ENCODE peak calls at places on chromosomes 3 and 15, in five cellular contexts. One of them, this sample, is unnamed. For H3K4me1, the result is how much of the 10 kb centered on the place peaks cover.

GRCh38 chr15:61226313-61227250 is 2.5 kb downstream of the RORA start:
- DNase-seq in MM.1S: no peak
- DNase-seq in CD8-positive, alpha-beta memory T cell: no peak
- DNase-seq in esophagus squamous epithelium: no peak
- DNase-seq in mesendoderm: no peak
- DNase-seq in this sample: no peak

GRCh38 chr3:176988795-176989194 is 208.5 kb downstream of the TBL1XR1 start:
- DNase-seq in MM.1S: no peak
- DNase-seq in CD8-positive, alpha-beta memory T cell: no peak
- DNase-seq in esophagus squamous epithelium: no peak
- DNase-seq in mesendoderm: peak
- DNase-seq in this sample: no peak

GRCh38 chr3:33718595-33718907 is 497 bp upstream of the CLASP2 start:
- DNase-seq in MM.1S: no peak
- DNase-seq in CD8-positive, alpha-beta memory T cell: no peak
- DNase-seq in esophagus squamous epithelium: no peak
- DNase-seq in mesendoderm: no peak
- DNase-seq in this sample: no peak

GRCh38 chr15:48748535-48748934 is 62.3 kb downstream of the CEP152 start:
- DNase-seq in MM.1S: no peak
- DNase-seq in CD8-positive, alpha-beta memory T cell: no peak
- DNase-seq in esophagus squamous epithelium: no peak
- DNase-seq in mesendoderm: no peak
- DNase-seq in this sample: no peak

GRCh38 chr3:153221748-153222162 is 59.7 kb downstream of the RAP2B start:
- DNase-seq in MM.1S: peak
- DNase-seq in CD8-positive, alpha-beta memory T cell: peak
- DNase-seq in esophagus squamous epithelium: peak
- DNase-seq in mesendoderm: peak
- DNase-seq in this sample: peak

GRCh38 chr3:108243243-108243642 is 21.0 kb upstream of the IFT57 start:
- DNase-seq in MM.1S: no peak
- DNase-seq in CD8-positive, alpha-beta memory T cell: no peak
- DNase-seq in esophagus squamous epithelium: no peak
- DNase-seq in mesendoderm: no peak
- DNase-seq in this sample: no peak

GRCh38 chr15:52010633-52011595 is 8.1 kb upstream of the MAPK6 start:
- DNase-seq in MM.1S: no peak
- DNase-seq in CD8-positive, alpha-beta memory T cell: no peak
- DNase-seq in esophagus squamous epithelium: no peak
- DNase-seq in mesendoderm: no peak
- DNase-seq in this sample: no peak

GRCh38 chr3:185094691-185095090 is 58.2 kb downstream of the C3orf70 start:
- DNase-seq in MM.1S: no peak
- DNase-seq in CD8-positive, alpha-beta memory T cell: no peak
- DNase-seq in esophagus squamous epithelium: no peak
- DNase-seq in mesendoderm: no peak
- DNase-seq in this sample: no peak

GRCh38 chr3:188546835-188547670 is 393.1 kb downstream of the LPP start:
- DNase-seq in MM.1S: no peak
- DNase-seq in CD8-positive, alpha-beta memory T cell: no peak
- DNase-seq in esophagus squamous epithelium: no peak
- DNase-seq in mesendoderm: peak
- DNase-seq in this sample: no peak

GRCh38 chr15:20348900-20349773 is 192.5 kb downstream of the GOLGA6L6 start:
- DNase-seq in MM.1S: peak
- DNase-seq in CD8-positive, alpha-beta memory T cell: peak
- DNase-seq in esophagus squamous epithelium: no peak
- DNase-seq in mesendoderm: no peak
- DNase-seq in this sample: peak

GRCh38 chr3:13348671-13349396 is 71.3 kb downstream of the NUP210 start:
- DNase-seq in MM.1S: no peak
- DNase-seq in CD8-positive, alpha-beta memory T cell: no peak
- DNase-seq in esophagus squamous epithelium: no peak
- DNase-seq in mesendoderm: peak
- DNase-seq in this sample: peak

DNA sequence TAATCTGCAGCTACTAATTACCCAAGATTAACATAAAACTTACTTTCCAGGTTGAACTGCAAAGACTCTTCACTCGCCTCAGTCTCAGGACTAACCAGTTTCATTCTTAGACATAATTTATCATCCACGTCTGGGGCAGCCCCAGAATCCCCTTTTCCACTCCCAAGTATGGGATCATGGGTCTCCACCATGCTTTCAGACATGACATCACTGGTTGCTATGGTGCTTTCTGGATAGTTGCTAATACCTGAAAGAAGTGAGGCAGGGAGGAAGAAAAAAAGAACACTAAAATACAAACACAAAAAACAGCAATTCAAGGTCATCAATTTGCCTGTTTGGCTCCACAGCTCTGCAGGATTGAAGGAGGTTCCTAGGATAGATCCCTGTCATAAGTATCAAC is 46.6 kb downstream of the TP53BP1 start:
- DNase-seq in MM.1S: no peak
- DNase-seq in CD8-positive, alpha-beta memory T cell: no peak
- DNase-seq in esophagus squamous epithelium: no peak
- DNase-seq in mesendoderm: peak
- DNase-seq in this sample: no peak
- H3K27ac ChIP-seq in MM.1S: no peak
- H3K27ac ChIP-seq in CD8-positive, alpha-beta memory T cell: no peak
- H3K27ac ChIP-seq in esophagus squamous epithelium: no peak
- H3K27ac ChIP-seq in mesendoderm: no peak
- H3K27ac ChIP-seq in this sample: no peak

DNA sequence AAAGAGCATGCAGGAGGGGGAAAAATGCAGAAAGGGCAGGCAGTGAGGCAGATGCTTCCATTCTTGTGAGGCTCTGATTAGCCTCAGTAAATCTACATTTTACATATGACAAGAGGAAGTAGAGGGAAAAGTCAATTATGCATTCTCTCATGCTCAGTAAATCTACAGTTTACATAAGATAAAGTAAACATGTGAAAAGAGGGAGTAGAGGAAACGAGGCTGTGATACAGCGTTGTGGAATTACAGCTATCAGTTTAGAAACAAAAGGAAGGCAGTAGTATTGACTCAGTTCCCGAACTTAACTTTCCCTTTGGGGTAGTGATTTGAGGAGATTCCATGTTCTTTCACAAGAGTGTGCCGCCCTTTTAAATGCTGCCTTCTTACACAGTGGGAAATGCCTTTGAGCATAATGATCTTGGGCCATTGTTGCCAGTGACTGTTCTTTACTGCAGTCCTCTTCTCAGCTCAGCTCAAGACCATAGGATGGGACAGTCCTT is 39.3 kb downstream of the OSTN start:
- DNase-seq in MM.1S: no peak
- DNase-seq in CD8-positive, alpha-beta memory T cell: no peak
- DNase-seq in esophagus squamous epithelium: no peak
- DNase-seq in mesendoderm: peak
- DNase-seq in this sample: no peak
- H3K4me3 ChIP-seq in MM.1S: no peak
- H3K4me3 ChIP-seq in CD8-positive, alpha-beta memory T cell: no peak
- H3K4me3 ChIP-seq in esophagus squamous epithelium: no peak
- H3K4me3 ChIP-seq in mesendoderm: no peak
- H3K4me3 ChIP-seq in this sample: no peak

DNA sequence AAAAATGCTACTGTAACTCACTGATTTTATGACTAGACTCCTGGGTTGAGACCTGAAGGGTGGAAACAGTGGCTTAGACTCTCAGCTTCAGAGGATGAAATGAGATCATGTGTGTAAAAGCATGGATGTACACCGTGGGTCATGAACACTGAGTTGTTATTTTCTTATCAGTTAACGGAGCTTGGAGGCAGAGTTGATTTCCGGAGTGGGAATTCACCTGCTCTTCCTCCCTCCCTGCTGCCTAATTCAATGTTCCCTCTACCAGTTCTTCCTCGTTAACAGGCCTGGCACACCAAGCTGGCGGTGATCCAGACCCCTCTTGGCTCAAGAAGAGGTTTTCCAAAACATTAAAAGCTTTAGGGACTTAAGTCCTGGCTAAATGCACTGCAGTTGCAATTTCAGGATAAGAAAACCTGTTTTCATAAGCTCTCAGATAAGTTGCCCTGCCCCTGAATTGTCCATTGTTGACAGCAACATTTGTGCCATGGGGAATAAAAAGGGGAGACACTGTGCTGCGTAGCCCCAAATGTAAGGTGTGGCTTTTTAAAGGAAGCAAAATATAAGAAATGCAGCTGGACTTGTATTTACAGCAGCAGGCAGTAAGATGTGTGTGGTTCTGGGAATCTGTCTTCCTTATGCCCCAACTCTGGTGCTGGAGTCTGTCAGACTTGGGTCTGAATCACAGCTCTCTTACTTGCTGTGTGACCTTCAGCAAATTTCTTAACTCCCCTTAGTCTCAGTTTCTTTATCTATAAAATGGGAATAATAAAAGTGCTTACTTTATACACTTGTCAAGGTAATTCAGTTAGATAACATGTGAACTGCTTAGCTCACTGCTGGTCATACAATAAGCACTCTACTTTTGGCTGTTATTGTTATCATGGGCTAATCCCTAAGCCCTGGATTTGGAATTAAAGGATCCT is 9.9 kb downstream of the PDIA5 start:
- DNase-seq in MM.1S: no peak
- DNase-seq in CD8-positive, alpha-beta memory T cell: no peak
- DNase-seq in esophagus squamous epithelium: no peak
- DNase-seq in mesendoderm: no peak
- DNase-seq in this sample: no peak
- H3K4me1 ChIP-seq in MM.1S: under half
- H3K4me1 ChIP-seq in CD8-positive, alpha-beta memory T cell: under half
- H3K4me1 ChIP-seq in esophagus squamous epithelium: half or more
- H3K4me1 ChIP-seq in mesendoderm: under half
- H3K4me1 ChIP-seq in this sample: under half

GRCh38 chr3:195197764-195198423 is 73.1 kb downstream of the XXYLT1 start:
- DNase-seq in MM.1S: no peak
- DNase-seq in CD8-positive, alpha-beta memory T cell: no peak
- DNase-seq in esophagus squamous epithelium: no peak
- DNase-seq in mesendoderm: no peak
- DNase-seq in this sample: no peak

GRCh38 chr3:195194559-195195161 is 76.3 kb downstream of the XXYLT1 start:
- DNase-seq in MM.1S: no peak
- DNase-seq in CD8-positive, alpha-beta memory T cell: no peak
- DNase-seq in esophagus squamous epithelium: no peak
- DNase-seq in mesendoderm: no peak
- DNase-seq in this sample: no peak

GRCh38 chr3:195195321-195196209 is 75.4 kb downstream of the XXYLT1 start:
- DNase-seq in MM.1S: no peak
- DNase-seq in CD8-positive, alpha-beta memory T cell: no peak
- DNase-seq in esophagus squamous epithelium: no peak
- DNase-seq in mesendoderm: peak
- DNase-seq in this sample: no peak

GRCh38 chr3:195198424-195199346 is 72.3 kb downstream of the XXYLT1 start:
- DNase-seq in MM.1S: no peak
- DNase-seq in CD8-positive, alpha-beta memory T cell: no peak
- DNase-seq in esophagus squamous epithelium: no peak
- DNase-seq in mesendoderm: no peak
- DNase-seq in this sample: no peak

DNA sequence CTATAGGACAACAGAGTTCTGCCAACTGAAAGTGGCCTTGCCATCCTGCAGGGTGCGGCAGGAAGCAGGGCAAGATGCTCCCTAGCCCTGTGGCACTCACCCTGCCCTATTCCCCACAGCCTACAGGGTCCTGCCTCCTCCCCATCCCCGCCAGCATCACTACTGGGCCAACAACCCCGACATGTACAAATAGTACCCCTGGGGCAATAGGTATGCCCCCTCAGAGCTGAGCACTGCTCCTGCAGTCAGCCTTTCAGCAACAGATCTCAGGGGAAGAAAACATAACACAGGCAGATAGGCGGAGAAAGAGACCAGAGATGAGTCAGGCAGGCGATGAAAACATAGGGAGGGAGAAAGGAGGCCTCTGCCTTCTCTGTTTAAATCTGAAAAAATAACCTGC is 74.7 kb downstream of the XXYLT1 start:
- DNase-seq in MM.1S: no peak
- DNase-seq in CD8-positive, alpha-beta memory T cell: no peak
- DNase-seq in esophagus squamous epithelium: no peak
- DNase-seq in mesendoderm: no peak
- DNase-seq in this sample: no peak
- H3K27ac ChIP-seq in MM.1S: no peak
- H3K27ac ChIP-seq in CD8-positive, alpha-beta memory T cell: no peak
- H3K27ac ChIP-seq in esophagus squamous epithelium: peak
- H3K27ac ChIP-seq in mesendoderm: no peak
- H3K27ac ChIP-seq in this sample: no peak

This sample was measured in left lung.